ENCODE peak calls at places on chromosomes 12 and 14, in five cellular contexts. A is left ventricle myocardium inferior, E is GM12891, H is hepatocyte, J is GM03348. C is an unnamed sample.

GRCh38 chr14:105065280-105066228 is at the start of gene GPR132:
- DNase-seq in A (peak), E (peak), H (peak), J (no peak), C (no peak)

GRCh38 chr12:110846615-110847566 is at the start of gene CCDC63:
- DNase-seq in A (peak), E (peak), H (peak), J (peak), C (peak)

GRCh38 chr12:2610358-2610757 is 184.4 kb upstream of the FKBP4 start:
- DNase-seq in A (no peak), E (no peak), H (no peak), J (no peak), C (no peak)

GRCh38 chr12:52949413-52950331 is 754 bp downstream of the KRT18 start:
- DNase-seq in A (no peak), E (no peak), H (peak), J (no peak), C (no peak)

GRCh38 chr12:6469609-6470374 is 685 bp downstream of the VAMP1 start:
- DNase-seq in A (no peak), E (no peak), H (no peak), J (no peak), C (no peak)

GRCh38 chr12:61538951-61539350 is 721.3 kb upstream of the USP15 start:
- DNase-seq in A (no peak), E (no peak), H (no peak), J (no peak), C (no peak)

GRCh38 chr14:44529026-44529425 is 21.9 kb upstream of the FSCB start:
- DNase-seq in A (no peak), E (no peak), H (peak), J (no peak), C (no peak)

GRCh38 chr14:70343141-70343540 is 16.3 kb downstream of the COX16 start:
- DNase-seq in A (no peak), E (no peak), H (no peak), J (no peak), C (no peak)

GRCh38 chr12:5441497-5442236 is 9.8 kb downstream of the NTF3 start:
- DNase-seq in A (no peak), E (no peak), H (no peak), J (peak), C (no peak)

GRCh38 chr12:9346866-9347327 is 138.7 kb upstream of the PZP start:
- DNase-seq in A (no peak), E (no peak), H (no peak), J (no peak), C (no peak)

GRCh38 chr12:119710374-119710773 is 42.4 kb downstream of the PRKAB1 start:
- DNase-seq in A (no peak), E (no peak), H (no peak), J (no peak), C (no peak)

GRCh38 chr12:108849653-108850052 is 7.7 kb downstream of the SSH1 start:
- DNase-seq in A (peak), E (no peak), H (no peak), J (peak), C (no peak)

GRCh38 chr12:53232641-53233538 is 881 bp upstream of the RARG start:
- DNase-seq in A (peak), E (no peak), H (peak), J (peak), C (peak)

GRCh38 chr12:45763381-45763780 is 33.9 kb downstream of the ARID2 start:
- DNase-seq in A (no peak), E (no peak), H (no peak), J (no peak), C (no peak)

GRCh38 chr14:26594148-26594547 is 3.7 kb downstream of the NOVA1 start:
- DNase-seq in A (no peak), E (no peak), H (no peak), J (no peak), C (no peak)

GRCh38 chr12:124695861-124696260 is 128.4 kb upstream of the NCOR2 start:
- DNase-seq in A (peak), E (no peak), H (no peak), J (no peak), C (no peak)

GRCh38 chr12:109902866-109903265 is 2.8 kb downstream of the TCHP start:
- DNase-seq in A (no peak), E (no peak), H (no peak), J (no peak), C (no peak)

GRCh38 chr14:68631691-68632590 is 160.9 kb downstream of the ZFP36L1 start:
- DNase-seq in A (no peak), E (no peak), H (no peak), J (no peak), C (no peak)

GRCh38 chr14:51963164-51963733 is 26.1 kb upstream of the RTRAF start:
- DNase-seq in A (no peak), E (no peak), H (no peak), J (peak), C (no peak)

GRCh38 chr12:31590730-31591307 is at the start of gene DENND5B:
- DNase-seq in A (peak), E (peak), H (peak), J (peak), C (peak)

GRCh38 chr14:66610154-66610563 is 102.2 kb downstream of the GPHN start:
- DNase-seq in A (no peak), E (no peak), H (no peak), J (no peak), C (no peak)

GRCh38 chr12:16807731-16808130 is 201.8 kb upstream of the LMO3 start:
- DNase-seq in A (no peak), E (no peak), H (no peak), J (no peak), C (no peak)

GRCh38 chr14:69592923-69593677 is 18.3 kb upstream of the SUSD6 start:
- DNase-seq in A (no peak), E (no peak), H (peak), J (peak), C (peak)

GRCh38 chr14:22221508-22221907 is 367.5 kb downstream of the DAD1 start:
- DNase-seq in A (no peak), E (peak), H (peak), J (peak), C (no peak)

GRCh38 chr12:110111476-110112334 is 12.5 kb upstream of the IFT81 start:
- DNase-seq in A (no peak), E (no peak), H (no peak), J (no peak), C (no peak)

GRCh38 chr14:37060496-37061260 is 111.7 kb downstream of the SLC25A21 start:
- DNase-seq in A (no peak), E (no peak), H (no peak), J (no peak), C (no peak)

GRCh38 chr12:131242741-131243496 is 289.2 kb downstream of the ADGRD1 start:
- DNase-seq in A (no peak), E (no peak), H (peak), J (no peak), C (no peak)

GRCh38 chr12:26721800-26722199 is 111.2 kb downstream of the ITPR2 start:
- DNase-seq in A (no peak), E (no peak), H (no peak), J (no peak), C (no peak)